ENCODE peak calls at places on chromosomes 5 and 9, in five cellular contexts. One of them, this sample, is unnamed.

GRCh38 chr5:96329886-96330531 is 103.0 kb downstream of the PCSK1 start:
- DNase-seq in sciatic nerve: no peak
- DNase-seq in upper lobe of right lung: no peak
- DNase-seq in activated T-cell treated with anti-CD3 and anti-CD28 coated beads for 1 hour: no peak
- DNase-seq in activated CD8-positive, alpha-beta T cell treated with anti-CD3 and anti-CD28 coated beads for 36 hours: no peak
- DNase-seq in this sample: no peak

GRCh38 chr5:15463231-15463630 is 36.7 kb upstream of the FBXL7 start:
- DNase-seq in sciatic nerve: no peak
- DNase-seq in upper lobe of right lung: no peak
- DNase-seq in activated T-cell treated with anti-CD3 and anti-CD28 coated beads for 1 hour: no peak
- DNase-seq in activated CD8-positive, alpha-beta T cell treated with anti-CD3 and anti-CD28 coated beads for 36 hours: no peak
- DNase-seq in this sample: no peak

GRCh38 chr9:95316794-95317118 is 753 bp downstream of the FANCC start:
- DNase-seq in sciatic nerve: peak
- DNase-seq in upper lobe of right lung: peak
- DNase-seq in activated T-cell treated with anti-CD3 and anti-CD28 coated beads for 1 hour: no peak
- DNase-seq in activated CD8-positive, alpha-beta T cell treated with anti-CD3 and anti-CD28 coated beads for 36 hours: peak
- DNase-seq in this sample: peak

GRCh38 chr5:107860044-107860443 is 189.3 kb upstream of the EFNA5 start:
- DNase-seq in sciatic nerve: no peak
- DNase-seq in upper lobe of right lung: no peak
- DNase-seq in activated T-cell treated with anti-CD3 and anti-CD28 coated beads for 1 hour: no peak
- DNase-seq in activated CD8-positive, alpha-beta T cell treated with anti-CD3 and anti-CD28 coated beads for 36 hours: no peak
- DNase-seq in this sample: no peak

GRCh38 chr5:37582202-37582601 is 203.1 kb downstream of the WDR70 start:
- DNase-seq in sciatic nerve: no peak
- DNase-seq in upper lobe of right lung: no peak
- DNase-seq in activated T-cell treated with anti-CD3 and anti-CD28 coated beads for 1 hour: no peak
- DNase-seq in activated CD8-positive, alpha-beta T cell treated with anti-CD3 and anti-CD28 coated beads for 36 hours: no peak
- DNase-seq in this sample: no peak

GRCh38 chr5:52787600-52788504 is at the start of the genes ITGA1 and PELO:
- DNase-seq in sciatic nerve: peak
- DNase-seq in upper lobe of right lung: peak
- DNase-seq in activated T-cell treated with anti-CD3 and anti-CD28 coated beads for 1 hour: no peak
- DNase-seq in activated CD8-positive, alpha-beta T cell treated with anti-CD3 and anti-CD28 coated beads for 36 hours: peak
- DNase-seq in this sample: peak

GRCh38 chr9:87322840-87323635 is 174.6 kb upstream of the DAPK1 start:
- DNase-seq in sciatic nerve: no peak
- DNase-seq in upper lobe of right lung: no peak
- DNase-seq in activated T-cell treated with anti-CD3 and anti-CD28 coated beads for 1 hour: no peak
- DNase-seq in activated CD8-positive, alpha-beta T cell treated with anti-CD3 and anti-CD28 coated beads for 36 hours: no peak
- DNase-seq in this sample: no peak

GRCh38 chr5:142837274-142837673 is 67.1 kb downstream of the ARHGAP26 start:
- DNase-seq in sciatic nerve: no peak
- DNase-seq in upper lobe of right lung: no peak
- DNase-seq in activated T-cell treated with anti-CD3 and anti-CD28 coated beads for 1 hour: no peak
- DNase-seq in activated CD8-positive, alpha-beta T cell treated with anti-CD3 and anti-CD28 coated beads for 36 hours: no peak
- DNase-seq in this sample: no peak

GRCh38 chr5:137137013-137137632 is 362.0 kb downstream of the SPOCK1 start:
- DNase-seq in sciatic nerve: no peak
- DNase-seq in upper lobe of right lung: no peak
- DNase-seq in activated T-cell treated with anti-CD3 and anti-CD28 coated beads for 1 hour: no peak
- DNase-seq in activated CD8-positive, alpha-beta T cell treated with anti-CD3 and anti-CD28 coated beads for 36 hours: no peak
- DNase-seq in this sample: no peak

GRCh38 chr5:91103353-91104061 is 279.6 kb downstream of the ARRDC3 start:
- DNase-seq in sciatic nerve: no peak
- DNase-seq in upper lobe of right lung: no peak
- DNase-seq in activated T-cell treated with anti-CD3 and anti-CD28 coated beads for 1 hour: no peak
- DNase-seq in activated CD8-positive, alpha-beta T cell treated with anti-CD3 and anti-CD28 coated beads for 36 hours: no peak
- DNase-seq in this sample: no peak

GRCh38 chr5:141762790-141763368 is 80.8 kb upstream of the ARAP3 start:
- DNase-seq in sciatic nerve: no peak
- DNase-seq in upper lobe of right lung: no peak
- DNase-seq in activated T-cell treated with anti-CD3 and anti-CD28 coated beads for 1 hour: no peak
- DNase-seq in activated CD8-positive, alpha-beta T cell treated with anti-CD3 and anti-CD28 coated beads for 36 hours: no peak
- DNase-seq in this sample: peak

GRCh38 chr9:81848472-81848871 is 79.8 kb upstream of the SPATA31D4 start:
- DNase-seq in sciatic nerve: no peak
- DNase-seq in upper lobe of right lung: no peak
- DNase-seq in activated T-cell treated with anti-CD3 and anti-CD28 coated beads for 1 hour: no peak
- DNase-seq in activated CD8-positive, alpha-beta T cell treated with anti-CD3 and anti-CD28 coated beads for 36 hours: no peak
- DNase-seq in this sample: no peak

GRCh38 chr5:69279517-69279916 is 44.8 kb downstream of the CDK7 start:
- DNase-seq in sciatic nerve: no peak
- DNase-seq in upper lobe of right lung: no peak
- DNase-seq in activated T-cell treated with anti-CD3 and anti-CD28 coated beads for 1 hour: no peak
- DNase-seq in activated CD8-positive, alpha-beta T cell treated with anti-CD3 and anti-CD28 coated beads for 36 hours: no peak
- DNase-seq in this sample: no peak

GRCh38 chr5:1014346-1014745 is 5.7 kb downstream of the NKD2 start:
- DNase-seq in sciatic nerve: no peak
- DNase-seq in upper lobe of right lung: no peak
- DNase-seq in activated T-cell treated with anti-CD3 and anti-CD28 coated beads for 1 hour: no peak
- DNase-seq in activated CD8-positive, alpha-beta T cell treated with anti-CD3 and anti-CD28 coated beads for 36 hours: no peak
- DNase-seq in this sample: no peak

GRCh38 chr9:95277509-95277908 is 40.0 kb downstream of the FANCC start:
- DNase-seq in sciatic nerve: no peak
- DNase-seq in upper lobe of right lung: no peak
- DNase-seq in activated T-cell treated with anti-CD3 and anti-CD28 coated beads for 1 hour: no peak
- DNase-seq in activated CD8-positive, alpha-beta T cell treated with anti-CD3 and anti-CD28 coated beads for 36 hours: no peak
- DNase-seq in this sample: no peak

GRCh38 chr9:101601904-101602765 is 7.4 kb upstream of the PPP3R2 start:
- DNase-seq in sciatic nerve: no peak
- DNase-seq in upper lobe of right lung: no peak
- DNase-seq in activated T-cell treated with anti-CD3 and anti-CD28 coated beads for 1 hour: no peak
- DNase-seq in activated CD8-positive, alpha-beta T cell treated with anti-CD3 and anti-CD28 coated beads for 36 hours: no peak
- DNase-seq in this sample: peak

GRCh38 chr5:105903069-105903468 is 1767.7 kb downstream of the EFNA5 start:
- DNase-seq in sciatic nerve: no peak
- DNase-seq in upper lobe of right lung: no peak
- DNase-seq in activated T-cell treated with anti-CD3 and anti-CD28 coated beads for 1 hour: no peak
- DNase-seq in activated CD8-positive, alpha-beta T cell treated with anti-CD3 and anti-CD28 coated beads for 36 hours: no peak
- DNase-seq in this sample: no peak

GRCh38 chr5:55993628-55994501 is 898 bp downstream of the IL6ST start:
- DNase-seq in sciatic nerve: no peak
- DNase-seq in upper lobe of right lung: no peak
- DNase-seq in activated T-cell treated with anti-CD3 and anti-CD28 coated beads for 1 hour: no peak
- DNase-seq in activated CD8-positive, alpha-beta T cell treated with anti-CD3 and anti-CD28 coated beads for 36 hours: no peak
- DNase-seq in this sample: peak

GRCh38 chr5:55440188-55440646 is 94.5 kb downstream of the PLPP1 start:
- DNase-seq in sciatic nerve: no peak
- DNase-seq in upper lobe of right lung: no peak
- DNase-seq in activated T-cell treated with anti-CD3 and anti-CD28 coated beads for 1 hour: no peak
- DNase-seq in activated CD8-positive, alpha-beta T cell treated with anti-CD3 and anti-CD28 coated beads for 36 hours: peak
- DNase-seq in this sample: no peak

GRCh38 chr5:176532795-176533194 is 4.4 kb downstream of the RNF44 start:
- DNase-seq in sciatic nerve: peak
- DNase-seq in upper lobe of right lung: no peak
- DNase-seq in activated T-cell treated with anti-CD3 and anti-CD28 coated beads for 1 hour: no peak
- DNase-seq in activated CD8-positive, alpha-beta T cell treated with anti-CD3 and anti-CD28 coated beads for 36 hours: no peak
- DNase-seq in this sample: no peak

GRCh38 chr5:75614165-75614564 is 2.9 kb downstream of the ANKDD1B start:
- DNase-seq in sciatic nerve: no peak
- DNase-seq in upper lobe of right lung: no peak
- DNase-seq in activated T-cell treated with anti-CD3 and anti-CD28 coated beads for 1 hour: no peak
- DNase-seq in activated CD8-positive, alpha-beta T cell treated with anti-CD3 and anti-CD28 coated beads for 36 hours: no peak
- DNase-seq in this sample: no peak

GRCh38 chr9:111891910-111892499 is 4.6 kb upstream of the UGCG start:
- DNase-seq in sciatic nerve: no peak
- DNase-seq in upper lobe of right lung: no peak
- DNase-seq in activated T-cell treated with anti-CD3 and anti-CD28 coated beads for 1 hour: no peak
- DNase-seq in activated CD8-positive, alpha-beta T cell treated with anti-CD3 and anti-CD28 coated beads for 36 hours: peak
- DNase-seq in this sample: no peak

GRCh38 chr5:14254686-14255085 is 111.5 kb downstream of the TRIO start:
- DNase-seq in sciatic nerve: no peak
- DNase-seq in upper lobe of right lung: no peak
- DNase-seq in activated T-cell treated with anti-CD3 and anti-CD28 coated beads for 1 hour: no peak
- DNase-seq in activated CD8-positive, alpha-beta T cell treated with anti-CD3 and anti-CD28 coated beads for 36 hours: no peak
- DNase-seq in this sample: no peak

GRCh38 chr5:1349246-1349645 is 4.3 kb upstream of the CLPTM1L start:
- DNase-seq in sciatic nerve: no peak
- DNase-seq in upper lobe of right lung: no peak
- DNase-seq in activated T-cell treated with anti-CD3 and anti-CD28 coated beads for 1 hour: no peak
- DNase-seq in activated CD8-positive, alpha-beta T cell treated with anti-CD3 and anti-CD28 coated beads for 36 hours: no peak
- DNase-seq in this sample: no peak

GRCh38 chr5:147464211-147464610 is 45.7 kb downstream of the DPYSL3 start:
- DNase-seq in sciatic nerve: no peak
- DNase-seq in upper lobe of right lung: no peak
- DNase-seq in activated T-cell treated with anti-CD3 and anti-CD28 coated beads for 1 hour: no peak
- DNase-seq in activated CD8-positive, alpha-beta T cell treated with anti-CD3 and anti-CD28 coated beads for 36 hours: no peak
- DNase-seq in this sample: peak

GRCh38 chr9:16278420-16278999 is 592.0 kb downstream of the BNC2 start:
- DNase-seq in sciatic nerve: no peak
- DNase-seq in upper lobe of right lung: no peak
- DNase-seq in activated T-cell treated with anti-CD3 and anti-CD28 coated beads for 1 hour: no peak
- DNase-seq in activated CD8-positive, alpha-beta T cell treated with anti-CD3 and anti-CD28 coated beads for 36 hours: no peak
- DNase-seq in this sample: no peak

GRCh38 chr5:44708611-44709010 is 100.1 kb upstream of the MRPS30 start:
- DNase-seq in sciatic nerve: no peak
- DNase-seq in upper lobe of right lung: no peak
- DNase-seq in activated T-cell treated with anti-CD3 and anti-CD28 coated beads for 1 hour: no peak
- DNase-seq in activated CD8-positive, alpha-beta T cell treated with anti-CD3 and anti-CD28 coated beads for 36 hours: no peak
- DNase-seq in this sample: no peak

GRCh38 chr5:32421075-32421474 is 23.5 kb downstream of the ZFR start:
- DNase-seq in sciatic nerve: no peak
- DNase-seq in upper lobe of right lung: no peak
- DNase-seq in activated T-cell treated with anti-CD3 and anti-CD28 coated beads for 1 hour: no peak
- DNase-seq in activated CD8-positive, alpha-beta T cell treated with anti-CD3 and anti-CD28 coated beads for 36 hours: no peak
- DNase-seq in this sample: no peak

This sample was measured in GM12865.